ENCODE peak calls at places on chromosomes 4 and X, in nine cellular contexts. U, S, D, V, N, W, T, K and Z are unnamed samples.

GRCh38 chr4:75598390-75598789 is 31.9 kb downstream of the CDKL2 start:
- DNase-seq in U (no peak), S (no peak), D (peak; percentile 8), V (no peak), N (no peak), W (no peak), T (no peak), K (no peak), Z (no peak)

GRCh38 chr4:140799686-140800225 is 43.6 kb upstream of the TBC1D9 start:
- DNase-seq in U (no peak), S (no peak), D (no peak), V (no peak), N (no peak), W (no peak), T (no peak), K (no peak), Z (no peak)

GRCh38 chr4:104421576-104421975 is 73.1 kb downstream of the CXXC4 start:
- DNase-seq in U (no peak), S (no peak), D (no peak), V (no peak), N (no peak), W (no peak), T (peak; percentile 8), K (no peak), Z (no peak)

GRCh38 chr4:151908734-151909497 is 148.1 kb upstream of the GATB start:
- DNase-seq in U (no peak), S (no peak), D (no peak), V (no peak), N (no peak), W (no peak), T (no peak), K (no peak), Z (no peak)

GRCh38 chr4:113979973-113980615 is 647 bp upstream of the ARSJ start:
- DNase-seq in U (no peak), S (no peak), D (peak; percentile 38), V (no peak), N (no peak), W (no peak), T (no peak), K (no peak), Z (no peak)

GRCh38 chrX:137999542-137999941 is 433.6 kb downstream of the ZIC3 start:
- DNase-seq in U (no peak), S (no peak), D (no peak), V (no peak), N (no peak), W (no peak), T (no peak), K (no peak), Z (no peak)

GRCh38 chr4:175411251-175411650 is 400.8 kb downstream of the GPM6A start:
- DNase-seq in U (no peak), S (no peak), D (no peak), V (no peak), N (no peak), W (no peak), T (no peak), K (no peak), Z (no peak)

GRCh38 chrX:85590638-85591037 is 211.2 kb upstream of the POF1B start:
- DNase-seq in U (no peak), S (no peak), D (no peak), V (no peak), N (no peak), W (no peak), T (no peak), K (no peak), Z (no peak)

GRCh38 chr4:84939111-84939510 is 27.4 kb downstream of the WDFY3 start:
- DNase-seq in U (no peak), S (no peak), D (no peak), V (no peak), N (no peak), W (no peak), T (no peak), K (no peak), Z (no peak)

GRCh38 chrX:149877157-149877556 is 3.8 kb upstream of the MAGEA8 start:
- DNase-seq in U (no peak), S (no peak), D (peak; percentile 75), V (no peak), N (no peak), W (no peak), T (no peak), K (no peak), Z (no peak)

GRCh38 chr4:1855334-1856070 is 454 bp downstream of the LETM1 start:
- DNase-seq in U (no peak), S (no peak), D (peak; percentile 17), V (no peak), N (peak; percentile 43), W (peak; percentile 33), T (peak; percentile 43), K (no peak), Z (no peak)

GRCh38 chrX:103467156-103467555 is 52.1 kb downstream of the RAB40A start:
- DNase-seq in U (no peak), S (no peak), D (no peak), V (no peak), N (no peak), W (no peak), T (no peak), K (no peak), Z (no peak)

GRCh38 chr4:187608001-187608421 is 387.6 kb upstream of the ZFP42 start:
- DNase-seq in U (no peak), S (no peak), D (peak; percentile 59), V (no peak), N (no peak), W (no peak), T (no peak), K (peak; percentile 49), Z (no peak)

GRCh38 chr4:146333187-146333894 is 119.0 kb downstream of the REELD1 start:
- DNase-seq in U (no peak), S (no peak), D (peak; percentile 87), V (no peak), N (no peak), W (no peak), T (peak; percentile 36), K (peak; percentile 45), Z (no peak)

GRCh38 chr4:169774466-169775445 is 17.0 kb upstream of the HPF1 start:
- DNase-seq in U (no peak), S (no peak), D (no peak), V (peak; percentile 62), N (no peak), W (no peak), T (peak; percentile 8), K (no peak), Z (no peak)

GRCh38 chr4:8836664-8837171 is 34.9 kb downstream of the HMX1 start:
- DNase-seq in U (no peak), S (peak; percentile 52), D (no peak), V (no peak), N (no peak), W (peak; percentile 5), T (no peak), K (no peak), Z (peak; percentile 23)

GRCh38 chr4:188178276-188178675 is 39.0 kb downstream of the TRIML1 start:
- DNase-seq in U (no peak), S (no peak), D (peak; percentile 46), V (no peak), N (no peak), W (no peak), T (no peak), K (no peak), Z (no peak)

GRCh38 chr4:86338989-86339388 is 20.9 kb downstream of the MAPK10 start:
- DNase-seq in U (peak; percentile 13), S (no peak), D (peak; percentile 87), V (no peak), N (no peak), W (no peak), T (peak; percentile 41), K (peak; percentile 95), Z (no peak)

DNA sequence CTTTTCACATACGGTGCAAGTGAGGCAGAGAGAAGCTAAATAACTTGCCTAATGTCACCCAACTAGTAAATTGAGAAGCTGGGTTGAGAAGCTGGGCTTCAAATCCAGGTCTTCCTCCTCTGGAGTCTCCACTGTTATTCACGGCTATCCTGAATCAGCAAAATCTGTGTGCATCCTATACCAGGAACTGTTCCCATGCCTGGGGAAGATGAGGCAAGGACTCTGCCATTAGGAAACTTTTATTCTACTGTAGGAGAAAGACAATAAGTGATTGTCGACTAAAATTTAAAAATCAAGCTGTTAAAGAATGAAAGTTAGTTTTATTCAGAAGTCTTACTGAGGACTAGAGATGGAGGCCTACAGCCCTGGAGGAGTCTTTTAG is 869 bp upstream of the TEC start:
- DNase-seq in U (no peak), S (no peak), D (no peak), V (no peak), N (no peak), W (no peak), T (no peak), K (no peak), Z (no peak)
- H3K27ac ChIP-seq in U (peak overlapping the region; percentile 74), S (peak overlapping the region; percentile 87), D (peak overlapping the region; percentile 41), V (peak overlapping the region; percentile 47), N (peak overlapping the region; percentile 80), W (peak overlapping the region; percentile 93), T (peak overlapping the region; percentile 70), K (no peak overlapping the region), Z (no peak overlapping the region)

DNA sequence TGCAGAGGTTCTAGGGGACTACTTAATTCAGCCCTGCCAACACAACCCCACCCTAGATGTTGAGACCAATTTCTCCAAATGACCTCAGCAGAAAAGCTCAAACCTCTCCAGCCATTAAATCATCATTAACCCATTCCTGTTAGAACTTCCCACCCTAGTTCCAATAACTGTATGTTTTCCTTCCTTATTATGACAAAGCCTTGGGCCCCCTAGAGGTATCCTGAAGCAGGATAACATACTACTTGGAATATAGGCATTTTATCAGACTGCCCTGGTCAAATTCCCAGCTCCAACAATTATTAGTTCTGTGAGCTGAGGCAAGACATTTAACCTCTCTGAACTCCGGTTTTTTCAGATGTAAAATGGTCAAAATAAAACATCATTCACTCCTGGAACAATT is 244.6 kb upstream of the TENM3 start:
- DNase-seq in U (no peak), S (no peak), D (no peak), V (no peak), N (no peak), W (no peak), T (no peak), K (no peak), Z (no peak)
- TF ChIP-seq CTCF in U (no peak), S (no peak), D (peak; percentile 13), V (no peak), N (no peak), W (no peak), T (no peak), K (peak; percentile 37), Z (no peak)

DNA sequence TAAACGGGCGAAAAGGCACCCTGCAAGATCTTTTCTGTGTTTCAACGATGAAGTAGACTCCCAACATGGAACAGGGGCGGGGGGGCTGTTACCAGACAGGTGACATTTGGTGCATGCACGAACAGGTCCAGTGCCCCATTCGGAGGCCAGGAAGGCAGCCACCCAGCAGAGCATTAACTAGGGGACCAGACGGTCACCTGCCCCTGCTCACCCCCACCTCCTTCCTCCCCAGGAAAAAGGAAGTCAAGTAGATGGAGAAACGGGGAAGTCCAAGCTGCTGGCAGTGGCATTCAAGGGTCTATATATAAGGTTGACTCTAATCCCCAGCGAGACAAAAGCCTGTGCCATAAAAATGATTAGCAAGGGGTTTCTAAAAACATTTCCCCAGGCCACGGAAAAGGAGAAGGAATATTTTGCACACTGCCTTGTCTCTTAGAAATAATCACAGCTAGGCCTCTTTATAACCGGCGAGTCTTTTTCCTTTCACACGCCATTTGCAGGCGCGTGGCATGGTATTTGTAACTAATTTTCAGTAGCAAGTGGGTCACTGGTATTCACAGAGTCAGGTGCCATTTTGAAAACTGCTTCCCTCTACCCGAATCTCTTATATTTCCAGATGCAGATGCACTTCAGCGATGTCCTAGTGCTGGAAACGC is 1.2 kb upstream of the TMSB4X start:
- DNase-seq in U (no peak), S (no peak), D (no peak), V (peak; percentile 77), N (no peak), W (peak; percentile 50), T (no peak), K (no peak), Z (no peak)
- H3K4me3 ChIP-seq in U (no peak overlapping the region), S (peak overlapping the region; percentile 84), D (no peak overlapping the region), V (peak overlapping the region; percentile 98), N (no peak overlapping the region), W (peak overlapping the region; percentile 50), T (no peak overlapping the region), K (no peak overlapping the region), Z (peak overlapping the region; percentile 68)

GRCh38 chr4:158813113-158813512 is 44.3 kb downstream of the FNIP2 start:
- DNase-seq in U (no peak), S (no peak), D (no peak), V (no peak), N (no peak), W (no peak), T (no peak), K (no peak), Z (no peak)
- H3K27ac ChIP-seq in U (no peak overlapping the region), S (no peak overlapping the region), D (no peak overlapping the region), V (no peak overlapping the region), N (no peak overlapping the region), W (peak overlapping the region; percentile 36), T (no peak overlapping the region), K (no peak overlapping the region), Z (no peak overlapping the region)